ENCODE peak calls at places on chromosome 1, in eight cellular contexts. U, P, G, I, O, J, E and Y are unnamed samples. For H3K27me3, the result is how much of the 10 kb centered on the place peaks cover.

GRCh38 chr1:225999912-226000337 is 782 bp upstream of the SDE2 start:
- DNase-seq in J (no peak), I (no peak), U (no peak), P (no peak), O (no peak), E (no peak), G (no peak), Y (no peak)

GRCh38 chr1:204301171-204301957 is 58.4 kb downstream of the PLEKHA6 start:
- DNase-seq in P (no peak), E (no peak), G (no peak), U (no peak), I (no peak), O (no peak), J (no peak), Y (no peak)

GRCh38 chr1:58836396-58836795 is 52.5 kb upstream of the JUN start:
- DNase-seq in U (no peak), I (no peak), O (no peak), E (no peak), P (no peak), J (no peak), G (no peak), Y (no peak)

GRCh38 chr1:212620293-212620692 is 11.7 kb downstream of the ATF3 start:
- DNase-seq in J (no peak), E (no peak), I (no peak), P (no peak), G (no peak), U (no peak), O (no peak), Y (no peak)

GRCh38 chr1:202154766-202155477 is 5.5 kb downstream of the PTPN7 start:
- DNase-seq in E (no peak), P (peak), I (no peak), U (peak), G (no peak), O (peak), J (peak), Y (no peak)

GRCh38 chr1:164777518-164777917 is 218.5 kb downstream of the PBX1 start:
- DNase-seq in E (no peak), J (no peak), O (no peak), I (no peak), G (no peak), P (no peak), U (no peak), Y (no peak)

GRCh38 chr1:241423541-241424479 is 66.8 kb upstream of the RGS7 start:
- DNase-seq in O (peak), U (no peak), E (no peak), J (no peak), P (peak), I (no peak), G (no peak), Y (no peak)

GRCh38 chr1:60808676-60809075 is 273.7 kb upstream of the NFIA start:
- DNase-seq in I (no peak), P (no peak), J (no peak), O (no peak), E (no peak), U (no peak), G (no peak), Y (no peak)

GRCh38 chr1:222465211-222466041 is 82.5 kb downstream of the HHIPL2 start:
- DNase-seq in P (peak), G (peak), J (peak), E (peak), O (peak), I (peak), U (peak), Y (peak)

GRCh38 chr1:220527279-220528048 is 472 bp upstream of the MARK1 start:
- DNase-seq in G (no peak), P (peak), U (peak), O (peak), I (no peak), J (no peak), E (peak), Y (peak)

GRCh38 chr1:58618303-58618702 is 41.3 kb upstream of the TACSTD2 start:
- DNase-seq in G (no peak), I (no peak), U (peak), E (peak), J (no peak), P (no peak), O (no peak), Y (no peak)

GRCh38 chr1:232901255-232901654 is 49.2 kb upstream of the NTPCR start:
- DNase-seq in U (no peak), I (no peak), J (no peak), P (peak), G (no peak), O (no peak), E (no peak), Y (no peak)

GRCh38 chr1:59178803-59179202 is 118.1 kb upstream of the FGGY start:
- DNase-seq in E (no peak), P (no peak), J (no peak), U (no peak), I (no peak), G (peak), O (no peak), Y (no peak)

GRCh38 chr1:61083799-61084385 is 1.5 kb downstream of the NFIA start:
- DNase-seq in J (no peak), E (no peak), U (no peak), G (no peak), O (no peak), P (peak), I (peak), Y (no peak)

GRCh38 chr1:119988316-119989067 is 81.0 kb downstream of the NOTCH2 start:
- DNase-seq in I (no peak), E (no peak), O (no peak), P (no peak), G (no peak), U (no peak), J (no peak), Y (no peak)

GRCh38 chr1:179757958-179758357 is 14.9 kb downstream of the FAM163A start:
- DNase-seq in I (no peak), O (no peak), U (no peak), G (no peak), P (no peak), J (no peak), E (no peak), Y (no peak)

GRCh38 chr1:19219451-19219850 is 9.4 kb upstream of the UBR4 start:
- DNase-seq in P (no peak), O (no peak), E (no peak), U (no peak), J (no peak), G (no peak), I (no peak), Y (no peak)

GRCh38 chr1:81158592-81158991 is 642.1 kb upstream of the ADGRL2 start:
- DNase-seq in E (no peak), G (no peak), P (no peak), I (no peak), O (peak), U (no peak), J (no peak), Y (no peak)

GRCh38 chr1:181424786-181425403 is 58.4 kb upstream of the CACNA1E start:
- DNase-seq in U (peak), I (peak), O (peak), E (peak), G (no peak), J (peak), P (peak), Y (no peak)

GRCh38 chr1:228833911-228834631 is 98.8 kb downstream of the RHOU start:
- DNase-seq in O (no peak), E (no peak), I (no peak), U (no peak), J (no peak), G (no peak), P (no peak), Y (no peak)

GRCh38 chr1:25707280-25708016 is 90.9 kb downstream of the MAN1C1 start:
- DNase-seq in G (no peak), U (no peak), J (no peak), O (peak), P (peak), I (no peak), E (peak), Y (no peak)

GRCh38 chr1:240917976-240918375 is 306.0 kb upstream of the GREM2 start:
- DNase-seq in E (no peak), J (no peak), G (no peak), P (no peak), I (no peak), U (no peak), O (no peak), Y (no peak)

GRCh38 chr1:93619507-93620168 is 62.0 kb downstream of the BCAR3 start:
- DNase-seq in E (no peak), J (no peak), G (no peak), I (no peak), O (no peak), P (no peak), U (no peak), Y (no peak)
- TF ChIP-seq CTCF in E (no peak), J (peak), G (no peak), I (peak), O (peak), P (peak), U (no peak), Y (no peak)

GRCh38 chr1:156409424-156409823 is 40.4 kb downstream of the RHBG start:
- DNase-seq in G (no peak), U (no peak), I (no peak), E (no peak), J (no peak), O (no peak), P (no peak), Y (no peak)
- H3K27me3 ChIP-seq in G (under half), U (half or more), I (under half), E (under half), J (under half), O (under half), P (under half), Y (half or more)

GRCh38 chr1:90925928-90926869 is 95.6 kb downstream of the ZNF644 start:
- DNase-seq in O (no peak), P (peak), G (no peak), E (no peak), I (peak), U (no peak), J (no peak), Y (no peak)
- TF ChIP-seq POLR2AphosphoS5 in O (no peak), P (no peak), G (no peak), E (no peak), I (no peak), U (no peak), J (no peak), Y (no peak)

GRCh38 chr1:64471218-64471719 is 1.3 kb downstream of the CACHD1 start:
- DNase-seq in G (peak), E (peak), J (no peak), U (peak), O (peak), I (no peak), P (peak), Y (peak)

GRCh38 chr1:64469614-64469976 is 334 bp upstream of the CACHD1 start:
- DNase-seq in E (peak), U (no peak), P (peak), O (no peak), G (peak), J (no peak), I (no peak), Y (peak)

GRCh38 chr1:64469121-64469520 is 808 bp upstream of the CACHD1 start:
- DNase-seq in J (no peak), G (peak), E (no peak), I (no peak), P (peak), O (no peak), U (no peak), Y (no peak)

GRCh38 chr1:64470670-64471217 is 815 bp downstream of the CACHD1 start:
- DNase-seq in U (peak), G (peak), E (peak), O (peak), I (no peak), P (peak), J (no peak), Y (peak)

GRCh38 chr1:64469977-64470669 is at the start of gene CACHD1:
- DNase-seq in U (peak), O (peak), J (peak), G (peak), E (peak), P (peak), I (peak), Y (peak)
- TF ChIP-seq CTCF in U (peak), O (peak), J (peak), G (peak), E (peak), P (peak), I (peak), Y (no peak)

GRCh38 chr1:247360991-247361721 is 29.5 kb upstream of the ZNF496 start:
- DNase-seq in O (no peak), U (peak), J (no peak), I (no peak), P (no peak), E (peak), G (no peak), Y (no peak)

GRCh38 chr1:247357781-247358211 is 26.1 kb upstream of the ZNF496 start:
- DNase-seq in O (no peak), P (no peak), E (no peak), U (no peak), I (no peak), G (no peak), J (no peak), Y (no peak)

GRCh38 chr1:247358920-247359319 is 27.3 kb upstream of the ZNF496 start:
- DNase-seq in U (peak), G (no peak), E (no peak), I (no peak), J (no peak), O (no peak), P (no peak), Y (no peak)

GRCh38 chr1:247362074-247362597 is 30.5 kb upstream of the ZNF496 start:
- DNase-seq in I (no peak), U (no peak), P (no peak), E (no peak), O (no peak), J (no peak), G (no peak), Y (no peak)

GRCh38 chr1:247360116-247360898 is 28.6 kb upstream of the ZNF496 start:
- DNase-seq in I (no peak), P (no peak), O (no peak), U (no peak), E (no peak), J (no peak), G (no peak), Y (no peak)
- H3K27me3 ChIP-seq in I (under half), P (under half), O (under half), U (under half), E (under half), J (under half), G (under half), Y (under half)